ENCODE peak calls at places on chromosomes 2 and 18, in six cellular contexts. One of them, this sample, is unnamed.

GRCh38 chr2:200411831-200412230 is 98.0 kb downstream of the KCTD18 start:
- DNase-seq in mesenchymal stem cell: peak
- DNase-seq in hepatocyte: no peak
- DNase-seq in SJSA1: no peak
- DNase-seq in GM23248: peak
- DNase-seq in A673: no peak
- DNase-seq in this sample: no peak

GRCh38 chr18:44943201-44943881 is 262.7 kb downstream of the SETBP1 start:
- DNase-seq in GM23248: peak
- DNase-seq in hepatocyte: peak
- DNase-seq in A673: peak
- DNase-seq in SJSA1: peak
- DNase-seq in mesenchymal stem cell: peak
- DNase-seq in this sample: peak

GRCh38 chr2:19988600-19988999 is 1.3 kb downstream of the WDR35 start:
- DNase-seq in GM23248: peak
- DNase-seq in A673: no peak
- DNase-seq in hepatocyte: no peak
- DNase-seq in SJSA1: no peak
- DNase-seq in mesenchymal stem cell: peak
- DNase-seq in this sample: no peak

GRCh38 chr2:60486067-60486466 is 67.4 kb downstream of the BCL11A start:
- DNase-seq in hepatocyte: no peak
- DNase-seq in GM23248: no peak
- DNase-seq in SJSA1: no peak
- DNase-seq in A673: no peak
- DNase-seq in mesenchymal stem cell: no peak
- DNase-seq in this sample: no peak

GRCh38 chr2:152617464-152618187 is 99.6 kb downstream of the PRPF40A start:
- DNase-seq in mesenchymal stem cell: no peak
- DNase-seq in hepatocyte: no peak
- DNase-seq in SJSA1: no peak
- DNase-seq in A673: no peak
- DNase-seq in GM23248: no peak
- DNase-seq in this sample: no peak

GRCh38 chr2:99593692-99594427 is 104.0 kb upstream of the REV1 start:
- DNase-seq in SJSA1: no peak
- DNase-seq in hepatocyte: no peak
- DNase-seq in mesenchymal stem cell: peak
- DNase-seq in A673: no peak
- DNase-seq in GM23248: no peak
- DNase-seq in this sample: peak

GRCh38 chr2:196591004-196591403 is 48.5 kb upstream of the CCDC150 start:
- DNase-seq in SJSA1: no peak
- DNase-seq in A673: no peak
- DNase-seq in hepatocyte: no peak
- DNase-seq in GM23248: no peak
- DNase-seq in mesenchymal stem cell: no peak
- DNase-seq in this sample: no peak

GRCh38 chr2:149329470-149330126 is 789 bp upstream of the LYPD6 start:
- DNase-seq in hepatocyte: peak
- DNase-seq in GM23248: peak
- DNase-seq in A673: peak
- DNase-seq in SJSA1: no peak
- DNase-seq in mesenchymal stem cell: peak
- DNase-seq in this sample: peak

GRCh38 chr2:100262555-100263320 is 59.6 kb downstream of the LONRF2 start:
- DNase-seq in mesenchymal stem cell: peak
- DNase-seq in GM23248: peak
- DNase-seq in A673: peak
- DNase-seq in hepatocyte: peak
- DNase-seq in SJSA1: peak
- DNase-seq in this sample: peak

GRCh38 chr2:215386566-215386965 is 49.3 kb downstream of the FN1 start:
- DNase-seq in hepatocyte: no peak
- DNase-seq in A673: no peak
- DNase-seq in SJSA1: no peak
- DNase-seq in GM23248: no peak
- DNase-seq in mesenchymal stem cell: no peak
- DNase-seq in this sample: no peak

GRCh38 chr18:45836242-45837215 is 11.1 kb downstream of the SIGLEC15 start:
- DNase-seq in A673: no peak
- DNase-seq in mesenchymal stem cell: peak
- DNase-seq in SJSA1: no peak
- DNase-seq in GM23248: no peak
- DNase-seq in hepatocyte: peak
- DNase-seq in this sample: peak

GRCh38 chr2:149039213-149039724 is 770 bp downstream of the LYPD6B start:
- DNase-seq in hepatocyte: no peak
- DNase-seq in SJSA1: no peak
- DNase-seq in mesenchymal stem cell: no peak
- DNase-seq in A673: no peak
- DNase-seq in GM23248: no peak
- DNase-seq in this sample: no peak

GRCh38 chr2:14751581-14751980 is 119.1 kb downstream of the LRATD1 start:
- DNase-seq in mesenchymal stem cell: no peak
- DNase-seq in hepatocyte: no peak
- DNase-seq in SJSA1: no peak
- DNase-seq in GM23248: no peak
- DNase-seq in A673: no peak
- DNase-seq in this sample: no peak

GRCh38 chr2:10480359-10480949 is 32.3 kb upstream of the ODC1 start:
- DNase-seq in A673: no peak
- DNase-seq in mesenchymal stem cell: no peak
- DNase-seq in SJSA1: no peak
- DNase-seq in GM23248: no peak
- DNase-seq in hepatocyte: no peak
- DNase-seq in this sample: no peak

GRCh38 chr18:75162467-75162866 is 46.5 kb downstream of the PTGR3 start:
- DNase-seq in hepatocyte: no peak
- DNase-seq in mesenchymal stem cell: no peak
- DNase-seq in GM23248: peak
- DNase-seq in A673: no peak
- DNase-seq in SJSA1: no peak
- DNase-seq in this sample: no peak

GRCh38 chr18:13580351-13580750 is 146.0 kb downstream of the FAM210A start:
- DNase-seq in hepatocyte: no peak
- DNase-seq in SJSA1: no peak
- DNase-seq in mesenchymal stem cell: no peak
- DNase-seq in GM23248: no peak
- DNase-seq in A673: no peak
- DNase-seq in this sample: no peak
- H3K27ac ChIP-seq in hepatocyte: no peak
- H3K27ac ChIP-seq in SJSA1: no peak
- H3K27ac ChIP-seq in mesenchymal stem cell: no peak
- H3K27ac ChIP-seq in GM23248: no peak
- H3K27ac ChIP-seq in A673: no peak
- H3K27ac ChIP-seq in this sample: no peak

DNA sequence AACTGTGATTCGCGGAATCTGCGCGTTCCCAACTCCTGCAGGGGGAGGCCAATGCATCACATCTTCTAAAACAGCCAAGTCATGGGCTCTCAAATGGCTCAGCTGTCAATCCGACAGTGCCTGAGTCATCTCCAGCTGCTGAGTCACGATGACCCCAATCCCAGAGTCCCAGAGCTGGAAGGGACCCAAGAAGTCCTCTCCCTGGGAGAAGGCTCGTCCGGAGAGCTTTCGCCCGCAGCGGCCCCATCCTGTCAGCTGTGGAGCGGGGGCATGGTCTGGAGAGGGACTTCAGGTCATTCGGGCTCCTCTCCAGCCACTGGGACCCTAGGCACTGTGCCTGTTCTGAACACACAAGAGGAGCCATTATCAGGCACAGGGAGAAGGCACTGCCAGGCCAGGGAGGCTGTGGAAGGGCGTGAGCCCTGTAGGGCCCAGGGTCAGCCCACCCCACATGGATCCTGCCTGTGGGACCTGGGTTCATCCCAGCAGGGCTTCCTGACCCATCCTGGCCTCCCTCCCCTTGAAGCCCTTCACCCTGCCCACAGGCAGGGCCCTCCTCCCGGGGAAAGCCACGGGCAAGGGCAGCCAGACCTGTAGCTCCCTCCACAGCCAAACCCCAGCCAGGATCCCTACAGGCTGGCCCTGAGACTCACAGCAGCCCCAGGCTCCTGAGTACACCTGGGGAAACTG is 47.6 kb upstream of the GPC1 start:
- DNase-seq in SJSA1: peak
- DNase-seq in mesenchymal stem cell: peak
- DNase-seq in A673: peak
- DNase-seq in GM23248: peak
- DNase-seq in hepatocyte: peak
- DNase-seq in this sample: no peak
- H3K27ac ChIP-seq in SJSA1: peak
- H3K27ac ChIP-seq in mesenchymal stem cell: no peak
- H3K27ac ChIP-seq in A673: no peak
- H3K27ac ChIP-seq in GM23248: peak
- H3K27ac ChIP-seq in hepatocyte: peak
- H3K27ac ChIP-seq in this sample: no peak

GRCh38 chr18:3671181-3671580 is 221.2 kb downstream of the TGIF1 start:
- DNase-seq in mesenchymal stem cell: peak
- DNase-seq in GM23248: no peak
- DNase-seq in SJSA1: no peak
- DNase-seq in A673: no peak
- DNase-seq in hepatocyte: no peak
- DNase-seq in this sample: no peak
- H3K27ac ChIP-seq in mesenchymal stem cell: no peak
- H3K27ac ChIP-seq in GM23248: no peak
- H3K27ac ChIP-seq in SJSA1: no peak
- H3K27ac ChIP-seq in A673: peak
- H3K27ac ChIP-seq in hepatocyte: peak
- H3K27ac ChIP-seq in this sample: no peak

GRCh38 chr18:37962316-37962966 is 396.8 kb upstream of the CELF4 start:
- DNase-seq in mesenchymal stem cell: no peak
- DNase-seq in SJSA1: no peak
- DNase-seq in GM23248: no peak
- DNase-seq in hepatocyte: peak
- DNase-seq in A673: no peak
- DNase-seq in this sample: peak

GRCh38 chr18:37963837-37964236 is 398.2 kb upstream of the CELF4 start:
- DNase-seq in A673: no peak
- DNase-seq in SJSA1: no peak
- DNase-seq in mesenchymal stem cell: no peak
- DNase-seq in GM23248: no peak
- DNase-seq in hepatocyte: no peak
- DNase-seq in this sample: no peak

GRCh38 chr18:37964885-37965571 is 399.4 kb upstream of the CELF4 start:
- DNase-seq in GM23248: no peak
- DNase-seq in SJSA1: no peak
- DNase-seq in A673: no peak
- DNase-seq in mesenchymal stem cell: no peak
- DNase-seq in hepatocyte: no peak
- DNase-seq in this sample: no peak

GRCh38 chr18:37967261-37967660 is 401.7 kb upstream of the CELF4 start:
- DNase-seq in GM23248: no peak
- DNase-seq in A673: no peak
- DNase-seq in hepatocyte: no peak
- DNase-seq in SJSA1: no peak
- DNase-seq in mesenchymal stem cell: no peak
- DNase-seq in this sample: no peak

DNA sequence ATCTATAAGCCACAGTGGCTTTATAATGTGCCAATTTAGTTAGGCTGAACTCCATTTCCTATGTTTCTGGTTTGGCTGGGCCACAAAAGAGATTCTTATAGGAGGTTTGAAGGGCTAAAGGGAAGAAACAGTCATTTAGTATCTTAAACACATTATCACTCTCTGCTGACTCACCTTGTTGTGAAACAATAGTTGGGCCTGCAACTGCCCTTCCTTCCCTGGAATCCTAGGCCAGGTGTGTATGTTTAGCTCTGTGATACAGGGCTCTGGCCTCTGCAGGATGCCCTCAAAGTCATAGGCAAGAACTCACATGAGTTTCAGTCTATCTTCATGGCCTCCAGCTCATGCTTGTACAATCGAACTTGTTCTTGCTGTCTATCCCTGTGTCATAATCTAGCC is 400.0 kb upstream of the CELF4 start:
- DNase-seq in hepatocyte: peak
- DNase-seq in A673: no peak
- DNase-seq in GM23248: no peak
- DNase-seq in mesenchymal stem cell: no peak
- DNase-seq in SJSA1: no peak
- DNase-seq in this sample: no peak
- H3K27ac ChIP-seq in hepatocyte: no peak
- H3K27ac ChIP-seq in A673: no peak
- H3K27ac ChIP-seq in GM23248: no peak
- H3K27ac ChIP-seq in mesenchymal stem cell: no peak
- H3K27ac ChIP-seq in SJSA1: no peak
- H3K27ac ChIP-seq in this sample: no peak

GRCh38 chr18:28164772-28165483 is 12.0 kb downstream of the CDH2 start:
- DNase-seq in GM23248: no peak
- DNase-seq in SJSA1: no peak
- DNase-seq in hepatocyte: no peak
- DNase-seq in A673: no peak
- DNase-seq in mesenchymal stem cell: no peak
- DNase-seq in this sample: no peak
- H3K27ac ChIP-seq in GM23248: no peak
- H3K27ac ChIP-seq in SJSA1: no peak
- H3K27ac ChIP-seq in hepatocyte: peak
- H3K27ac ChIP-seq in A673: no peak
- H3K27ac ChIP-seq in mesenchymal stem cell: no peak
- H3K27ac ChIP-seq in this sample: no peak

DNA sequence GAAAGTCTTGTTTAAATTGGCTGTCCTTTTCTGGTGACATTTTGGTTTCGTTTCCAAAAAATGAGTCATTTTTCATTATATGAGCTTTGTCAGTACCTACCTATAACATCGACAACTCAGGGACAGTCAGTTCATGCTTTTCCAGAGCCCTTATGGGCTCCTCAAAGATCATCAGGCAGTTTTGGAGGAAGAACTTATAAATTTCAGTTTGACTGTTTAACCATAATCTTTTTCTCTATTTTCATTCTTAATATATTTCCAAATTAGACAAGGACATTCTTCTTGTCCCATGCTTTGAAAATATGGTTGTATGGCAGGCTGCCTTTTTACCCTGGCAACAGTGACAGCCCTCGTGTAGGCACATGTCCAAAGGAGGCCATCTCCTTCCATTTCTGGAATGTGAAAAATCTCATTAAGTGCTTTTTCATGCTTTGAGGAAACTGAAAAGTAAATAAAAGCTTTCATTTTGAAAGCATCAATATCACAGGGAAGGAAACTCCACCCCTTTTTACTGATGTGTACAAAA is 7.3 kb upstream of the PROC start:
- DNase-seq in GM23248: peak
- DNase-seq in mesenchymal stem cell: peak
- DNase-seq in hepatocyte: peak
- DNase-seq in SJSA1: peak
- DNase-seq in A673: peak
- DNase-seq in this sample: no peak
- H3K27ac ChIP-seq in GM23248: peak
- H3K27ac ChIP-seq in mesenchymal stem cell: peak
- H3K27ac ChIP-seq in hepatocyte: peak
- H3K27ac ChIP-seq in SJSA1: peak
- H3K27ac ChIP-seq in A673: peak
- H3K27ac ChIP-seq in this sample: no peak

GRCh38 chr2:240595381-240596079 is 9.0 kb downstream of the CAPN10 start:
- DNase-seq in GM23248: peak
- DNase-seq in SJSA1: no peak
- DNase-seq in hepatocyte: no peak
- DNase-seq in A673: peak
- DNase-seq in mesenchymal stem cell: peak
- DNase-seq in this sample: peak
- H3K27ac ChIP-seq in GM23248: no peak
- H3K27ac ChIP-seq in SJSA1: no peak
- H3K27ac ChIP-seq in hepatocyte: no peak
- H3K27ac ChIP-seq in A673: no peak
- H3K27ac ChIP-seq in mesenchymal stem cell: no peak
- H3K27ac ChIP-seq in this sample: no peak

This sample was measured in neural progenitor cell.